ENCODE peak calls at places on chromosomes 3 and 15, in five cellular contexts. U, E, R, K and S are unnamed samples.

GRCh38 chr3:194450341-194450740 is 36.5 kb downstream of the ATP13A3 start:
- DNase-seq in U (no peak), E (no peak), R (no peak), K (no peak), S (no peak)

GRCh38 chr15:48850648-48851047 is 27.3 kb upstream of the EID1 start:
- DNase-seq in U (no peak), E (no peak), R (no peak), K (no peak), S (no peak)

GRCh38 chr3:51434746-51435323 is 43.8 kb downstream of the RBM15B start:
- DNase-seq in U (peak; percentile 65), E (peak; percentile 48), R (no peak), K (no peak), S (no peak)

GRCh38 chr15:101207867-101208288 is 44.0 kb downstream of the CHSY1 start:
- DNase-seq in U (no peak), E (peak; percentile 53), R (no peak), K (no peak), S (no peak)

GRCh38 chr15:27017168-27017809 is 46.3 kb downstream of the GABRG3 start:
- DNase-seq in U (peak; percentile 84), E (peak; percentile 68), R (peak; percentile 64), K (no peak), S (no peak)

GRCh38 chr3:55686720-55687254 is 199.7 kb upstream of the WNT5A start:
- DNase-seq in U (no peak), E (peak; percentile 38), R (no peak), K (no peak), S (no peak)

GRCh38 chr3:169241928-169242751 is 421.4 kb downstream of the MECOM start:
- DNase-seq in U (peak; percentile 67), E (peak; percentile 80), R (peak; percentile 14), K (peak; percentile 46), S (no peak)

GRCh38 chr15:65132841-65133549 is 613 bp downstream of the PDCD7 start:
- DNase-seq in U (peak; percentile 80), E (peak; percentile 53), R (peak; percentile 56), K (peak; percentile 21), S (peak; percentile 23)

GRCh38 chr3:147392083-147392916 is 14.0 kb downstream of the ZIC4 start:
- DNase-seq in U (peak; percentile 94), E (peak; percentile 89), R (no peak), K (no peak), S (no peak)

GRCh38 chr3:84077479-84077878 is 881.3 kb upstream of the CADM2 start:
- DNase-seq in U (peak; percentile 2), E (no peak), R (no peak), K (no peak), S (no peak)

GRCh38 chr15:38879909-38880471 is 315.4 kb upstream of the RASGRP1 start:
- DNase-seq in U (no peak), E (peak; percentile 47), R (no peak), K (peak; percentile 28), S (no peak)

GRCh38 chr15:35810007-35810406 is 264.0 kb upstream of the DPH6 start:
- DNase-seq in U (no peak), E (no peak), R (no peak), K (no peak), S (no peak)

GRCh38 chr15:61196156-61196555 is 32.9 kb downstream of the RORA start:
- DNase-seq in U (no peak), E (no peak), R (no peak), K (no peak), S (no peak)

GRCh38 chr3:94171954-94172353 is 109.1 kb downstream of the NSUN3 start:
- DNase-seq in U (no peak), E (no peak), R (no peak), K (no peak), S (no peak)

GRCh38 chr3:159782724-159783421 is 205.8 kb upstream of the IL12A start:
- DNase-seq in U (no peak), E (no peak), R (no peak), K (no peak), S (no peak)

DNA sequence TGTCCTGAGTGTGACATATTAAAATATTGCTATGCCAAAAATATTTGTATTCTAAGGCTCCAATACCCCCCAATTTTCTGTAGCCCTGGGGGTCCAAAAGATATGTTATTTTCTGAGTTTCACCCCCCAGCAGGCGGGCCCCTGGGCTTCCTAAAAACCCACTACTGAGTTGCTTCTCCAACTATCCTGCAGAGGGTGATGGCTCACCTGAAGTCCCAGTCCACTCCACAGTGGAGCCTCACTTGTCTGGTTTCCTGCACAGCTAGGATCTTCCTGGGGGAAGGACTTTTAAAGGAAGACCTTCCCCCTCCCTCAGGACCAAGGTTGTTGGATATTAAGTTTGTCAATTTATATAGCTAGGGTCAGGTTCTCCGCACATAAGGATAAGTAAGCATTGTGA is 1181.4 kb downstream of the ROBO2 start:
- DNase-seq in U (no peak), E (no peak), R (no peak), K (no peak), S (no peak)
- TF ChIP-seq CTCF in U (peak; percentile 19), E (no peak), R (no peak), K (no peak), S (no peak)

DNA sequence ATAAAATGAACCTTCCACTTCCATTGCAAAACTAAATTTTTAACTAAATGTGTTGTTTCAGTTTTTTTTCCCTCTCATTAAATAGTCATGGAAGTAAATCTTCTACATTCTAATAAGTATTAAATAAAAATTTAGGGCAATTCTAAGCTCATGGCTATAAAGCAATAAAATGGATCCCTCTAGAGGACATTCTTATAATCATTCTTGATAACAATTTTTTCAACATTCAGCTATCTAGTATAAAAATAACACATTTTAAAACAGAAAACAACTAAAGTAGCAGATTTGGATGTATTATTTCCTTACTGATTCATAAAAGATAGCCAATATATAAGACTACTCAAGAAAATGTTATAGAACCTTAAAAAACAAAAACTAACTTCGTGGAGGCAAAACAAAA is 393.1 kb downstream of the PLOD2 start:
- DNase-seq in U (no peak), E (peak; percentile 27), R (no peak), K (no peak), S (no peak)
- TF ChIP-seq CTCF in U (peak; percentile 32), E (peak; percentile 26), R (peak; percentile 32), K (peak; percentile 39), S (peak; percentile 68)

GRCh38 chr3:26368312-26368711 is 254.3 kb upstream of the LRRC3B start:
- DNase-seq in U (no peak), E (no peak), R (no peak), K (no peak), S (no peak)
- TF ChIP-seq CTCF in U (no peak), E (no peak), R (no peak), K (no peak), S (no peak)

GRCh38 chr15:67916051-67916374 is 76.2 kb upstream of the RNU6-1 start:
- DNase-seq in U (no peak), E (no peak), R (no peak), K (no peak), S (no peak)

GRCh38 chr15:67916565-67916964 is 76.7 kb upstream of the RNU6-1 start:
- DNase-seq in U (no peak), E (no peak), R (no peak), K (no peak), S (no peak)

GRCh38 chr15:67915374-67916050 is 75.7 kb upstream of the RNU6-1 start:
- DNase-seq in U (peak; percentile 21), E (peak; percentile 25), R (peak; percentile 18), K (peak; percentile 56), S (peak; percentile 38)

GRCh38 chr15:67914028-67914427 is 74.2 kb upstream of the RNU6-1 start:
- DNase-seq in U (no peak), E (no peak), R (no peak), K (no peak), S (no peak)

DNA sequence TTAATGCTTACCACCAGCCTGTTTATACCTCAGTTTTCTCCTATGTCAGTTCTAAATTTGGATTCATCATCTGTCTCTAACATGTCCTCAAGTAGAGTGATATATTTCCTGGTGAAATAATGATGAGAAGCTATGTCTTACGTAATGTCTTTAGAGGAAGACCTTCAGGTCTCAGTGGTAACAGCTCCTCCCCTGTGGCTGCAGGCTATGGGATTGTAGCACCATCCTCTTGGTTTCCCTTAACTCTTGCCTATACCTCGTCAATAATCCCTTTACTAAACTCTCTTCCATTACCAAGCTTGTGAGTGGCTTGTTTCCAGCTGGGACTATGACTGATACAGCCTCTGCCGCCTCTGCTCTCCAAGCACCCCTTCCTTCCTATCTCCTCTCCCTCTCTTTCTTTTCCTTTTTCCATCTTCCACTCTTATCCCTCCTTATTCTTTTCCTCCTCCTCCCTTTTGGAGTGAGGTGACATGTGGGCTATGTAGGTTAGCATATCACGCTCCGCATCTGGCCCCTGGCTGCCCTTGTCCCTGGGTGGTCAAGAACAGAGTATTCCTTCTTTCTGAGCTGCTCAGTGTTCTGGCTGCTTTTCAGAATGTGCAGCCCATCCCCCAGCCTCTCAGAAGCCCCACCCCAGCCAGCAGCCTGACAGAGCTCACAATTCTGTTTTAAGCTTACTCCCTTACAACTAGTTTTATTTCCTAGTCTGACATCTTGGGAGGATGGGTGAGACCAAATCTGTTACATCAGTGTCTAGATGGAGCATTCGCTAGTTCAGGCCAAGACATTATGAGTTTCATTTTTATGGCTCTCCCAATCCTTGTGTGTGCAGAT is 74.9 kb upstream of the RNU6-1 start:
- DNase-seq in U (peak; percentile 71), E (peak; percentile 70), R (peak; percentile 18), K (peak; percentile 73), S (peak; percentile 66)
- TF ChIP-seq CTCF in U (no peak), E (no peak), R (no peak), K (no peak), S (no peak)

DNA sequence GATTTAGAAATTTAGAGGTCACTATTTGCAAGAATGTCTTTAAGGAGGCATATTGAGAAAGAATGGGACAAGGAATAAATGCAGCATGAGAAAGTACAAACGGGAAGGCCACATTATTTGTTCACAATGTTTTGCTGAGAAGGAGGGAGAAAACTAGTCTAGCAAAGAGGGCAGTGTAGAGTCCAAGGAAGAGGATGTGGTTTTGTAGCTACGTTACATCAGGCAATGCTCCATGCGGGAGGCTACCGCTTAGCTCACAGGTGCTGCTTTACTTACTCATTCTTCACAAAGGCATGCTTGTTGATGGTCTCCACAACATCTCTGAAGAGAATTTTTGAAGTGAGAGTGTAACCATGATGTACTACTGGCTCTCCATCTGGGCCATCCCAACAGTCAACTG is 191.1 kb downstream of the PLCH1 start:
- DNase-seq in U (no peak), E (no peak), R (no peak), K (no peak), S (no peak)
- TF ChIP-seq CTCF in U (no peak), E (no peak), R (no peak), K (no peak), S (no peak)

GRCh38 chr15:63504247-63504978 is at the start of gene USP3:
- DNase-seq in U (peak; percentile 97), E (peak; percentile 97), R (peak; percentile 96), K (peak; percentile 95), S (peak; percentile 92)
- TF ChIP-seq CTCF in U (peak; percentile 44), E (peak; percentile 27), R (peak; percentile 47), K (peak; percentile 63), S (peak; percentile 43)